ENCODE peak calls at places on chromosomes 5 and 9, in five cellular contexts. M is brain microvascular endothelial cell, U is fibroblast of the aortic adventitia, I is cardiac fibroblast, N is kidney. Q is an unnamed sample.

GRCh38 chr5:171137768-171138540 is 171.1 kb upstream of the TLX3 start:
- DNase-seq in N (no peak), I (peak; percentile 60), U (peak; percentile 32), M (peak; percentile 56), Q (peak; percentile 15)

GRCh38 chr9:136687721-136688223 is 515 bp upstream of the AGPAT2 start:
- DNase-seq in N (peak; percentile 92), I (no peak), U (no peak), M (no peak), Q (no peak)

GRCh38 chr5:79546782-79547428 is 33.0 kb upstream of the HOMER1 start:
- DNase-seq in I (no peak), N (no peak), U (no peak), M (no peak), Q (no peak)

GRCh38 chr9:81321551-81321950 is 367.8 kb downstream of the TLE1 start:
- DNase-seq in U (no peak), N (no peak), M (no peak), I (peak; percentile 61), Q (no peak)

GRCh38 chr9:113397077-113397696 is 3.9 kb downstream of the ALAD start:
- DNase-seq in N (no peak), I (no peak), U (no peak), M (no peak), Q (no peak)

GRCh38 chr9:109422641-109423040 is 75.5 kb downstream of the PTPN3 start:
- DNase-seq in I (no peak), M (no peak), U (no peak), N (no peak), Q (no peak)

GRCh38 chr5:9516591-9516990 is 29.3 kb downstream of the SEMA5A start:
- DNase-seq in U (no peak), N (no peak), I (no peak), M (no peak), Q (no peak)

GRCh38 chr5:142931896-142932686 is 161.9 kb downstream of the ARHGAP26 start:
- DNase-seq in U (no peak), N (no peak), I (no peak), M (no peak), Q (no peak)

GRCh38 chr5:6194906-6195612 is 183.3 kb downstream of the MED10 start:
- DNase-seq in M (no peak), U (no peak), I (no peak), N (no peak), Q (no peak)

GRCh38 chr9:126148523-126148870 is 178.1 kb upstream of the MVB12B start:
- DNase-seq in N (no peak), M (no peak), U (no peak), I (no peak), Q (no peak)

GRCh38 chr9:10007356-10007755 is 605.4 kb downstream of the PTPRD start:
- DNase-seq in I (no peak), N (no peak), U (no peak), M (no peak), Q (no peak)

GRCh38 chr9:77857513-77858298 is 173.9 kb downstream of the GNAQ start:
- DNase-seq in U (no peak), I (no peak), M (no peak), N (no peak), Q (no peak)

GRCh38 chr9:137053944-137054931 is at the start of gene ENTPD2:
- DNase-seq in U (no peak), I (no peak), N (no peak), M (no peak), Q (no peak)

GRCh38 chr5:109467058-109467457 is 57.3 kb upstream of the PJA2 start:
- DNase-seq in N (no peak), M (no peak), U (no peak), I (no peak), Q (no peak)

GRCh38 chr5:109470263-109470662 is 60.5 kb upstream of the PJA2 start:
- DNase-seq in I (no peak), M (no peak), N (no peak), U (no peak), Q (no peak)

DNA sequence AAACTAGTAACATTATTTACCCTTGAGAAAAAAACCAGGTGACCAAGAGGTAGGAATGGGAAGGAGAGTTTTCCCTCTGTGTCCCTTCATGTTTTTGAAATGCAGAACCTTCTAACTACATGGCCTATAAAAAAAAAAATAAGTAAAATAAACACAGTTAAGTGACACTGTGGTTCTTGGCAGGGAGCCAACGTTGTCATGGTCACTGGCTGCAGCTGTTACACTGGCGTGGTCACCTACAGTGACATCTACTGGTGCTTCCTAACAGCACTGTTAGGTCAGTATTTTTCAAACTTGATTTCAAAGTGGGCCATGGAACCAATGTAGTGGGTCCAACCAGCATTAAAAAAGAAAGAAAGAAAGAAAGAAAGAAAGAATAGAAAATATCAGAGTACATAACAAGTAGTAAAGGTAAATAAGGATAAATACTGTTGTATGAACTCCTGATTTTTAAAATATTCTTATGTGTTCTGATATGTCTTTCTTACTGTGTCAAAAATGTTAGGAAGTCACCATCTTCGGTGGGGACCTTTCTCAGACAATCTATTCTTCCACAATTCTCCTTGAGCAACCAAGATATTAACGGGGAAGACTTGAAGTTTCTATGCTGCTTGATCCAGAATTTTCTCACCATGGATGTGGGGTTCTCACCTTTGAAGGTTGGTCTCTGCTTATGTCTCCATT is 59.1 kb upstream of the PJA2 start:
- DNase-seq in N (peak; percentile 98), M (peak; percentile 88), U (peak; percentile 96), I (peak; percentile 96), Q (peak; percentile 97)
- TF ChIP-seq CTCF in N (peak; percentile 81), M (peak; percentile 87), U (peak; percentile 82), I (peak; percentile 76), Q (peak; percentile 82)

GRCh38 chr5:105836263-105836662 is 1834.5 kb downstream of the EFNA5 start:
- DNase-seq in M (peak; percentile 12), I (peak; percentile 78), U (peak; percentile 74), N (no peak), Q (peak; percentile 47)
- H3K4me3 ChIP-seq in M (no peak overlapping the region), I (no peak overlapping the region), U (no peak overlapping the region), N (no peak overlapping the region), Q (no peak overlapping the region)

GRCh38 chr5:55920784-55921183 is 69.6 kb downstream of the IL31RA start:
- DNase-seq in U (peak; percentile 44), N (no peak), I (peak; percentile 24), M (peak; percentile 23), Q (peak; percentile 35)
- TF ChIP-seq CTCF in U (peak; percentile 50), N (no peak), I (peak; percentile 45), M (peak; percentile 74), Q (peak; percentile 46)

GRCh38 chr5:176436641-176437040 is 11.5 kb upstream of the FAF2 start:
- DNase-seq in I (peak; percentile 39), N (no peak), U (peak; percentile 56), M (no peak), Q (peak; percentile 34)
- H3K4me3 ChIP-seq in I (no peak overlapping the region), N (no peak overlapping the region), U (no peak overlapping the region), M (no peak overlapping the region), Q (peak overlapping the region; percentile 19)

DNA sequence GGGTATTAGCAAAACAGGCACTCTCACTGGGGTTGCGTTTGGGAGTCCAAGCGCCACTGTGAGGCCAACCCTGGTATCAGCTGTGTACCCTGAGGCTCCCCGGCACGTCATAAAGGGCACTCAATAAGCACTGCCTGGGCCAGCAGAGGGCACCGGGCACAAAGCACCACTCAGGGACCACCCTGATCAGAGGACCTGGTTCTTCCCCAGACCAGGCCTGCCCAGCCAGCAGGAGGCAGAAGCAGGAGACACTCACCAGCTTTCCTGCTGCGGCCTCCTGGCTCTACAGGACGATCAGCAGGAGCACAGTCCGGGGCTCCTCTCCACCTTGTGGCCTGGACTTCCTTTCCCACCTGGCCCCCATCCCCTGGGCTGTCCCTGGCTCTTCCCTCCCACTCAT is 12.6 kb downstream of the MGAT1 start:
- DNase-seq in M (no peak), N (no peak), U (no peak), I (no peak), Q (no peak)
- TF ChIP-seq CTCF in M (peak; percentile 23), N (no peak), U (peak; percentile 1), I (no peak), Q (no peak)

GRCh38 chr5:31851290-31851689 is 212.4 kb downstream of the PDZD2 start:
- DNase-seq in I (no peak), U (no peak), N (no peak), M (no peak), Q (no peak)

GRCh38 chr5:31853398-31854135 is 214.6 kb downstream of the PDZD2 start:
- DNase-seq in N (no peak), M (no peak), I (no peak), U (no peak), Q (no peak)

GRCh38 chr5:31854181-31854624 is 215.3 kb downstream of the PDZD2 start:
- DNase-seq in U (peak; percentile 2), N (peak; percentile 74), M (no peak), I (peak; percentile 60), Q (peak; percentile 31)

GRCh38 chr5:31855527-31855862 is 216.6 kb downstream of the PDZD2 start:
- DNase-seq in N (no peak), I (no peak), U (no peak), M (no peak), Q (no peak)

GRCh38 chr5:31854625-31855526 is 215.9 kb downstream of the PDZD2 start:
- DNase-seq in I (peak; percentile 24), M (no peak), N (peak; percentile 86), U (peak; percentile 7), Q (peak; percentile 30)
- H3K4me3 ChIP-seq in I (peak overlapping the region; percentile 44), M (peak overlapping the region; percentile 57), N (peak overlapping the region; percentile 77), U (peak overlapping the region; percentile 44), Q (peak overlapping the region; percentile 55)

GRCh38 chr9:127283917-127284316 is 19.3 kb downstream of the GARNL3 start:
- DNase-seq in U (peak; percentile 66), M (peak; percentile 28), I (peak; percentile 68), N (no peak), Q (peak; percentile 61)
- TF ChIP-seq CTCF in U (peak; percentile 57), M (peak; percentile 66), I (peak; percentile 48), N (peak; percentile 6), Q (peak; percentile 51)